ENCODE peak calls at places on chromosomes 12 and 14, in four cellular contexts. E is brain microvascular endothelial cell, O is RWPE1, V is suprapubic skin. F is an unnamed sample.

GRCh38 chr14:100104523-100105300 is 39.5 kb downstream of the EVL start:
- DNase-seq in O (no peak), V (peak; percentile 51), E (peak; percentile 60), F (no peak)

GRCh38 chr14:23242076-23242475 is 4.3 kb downstream of the RNF212B start:
- DNase-seq in V (no peak), O (no peak), E (no peak), F (no peak)

GRCh38 chr14:79294506-79294905 is 916.8 kb downstream of the DIO2 start:
- DNase-seq in V (no peak), E (no peak), O (no peak), F (no peak)

GRCh38 chr12:42236017-42236416 is 2.0 kb downstream of the YAF2 start:
- DNase-seq in V (no peak), O (no peak), E (no peak), F (no peak)

GRCh38 chr12:1103051-1103450 is 112.0 kb downstream of the ERC1 start:
- DNase-seq in O (no peak), V (no peak), E (no peak), F (no peak)

GRCh38 chr12:6250343-6250742 is 50.1 kb downstream of the CD9 start:
- DNase-seq in V (no peak), E (no peak), O (no peak), F (no peak)

GRCh38 chr14:95332641-95333040 is 12.9 kb upstream of the CLMN start:
- DNase-seq in V (no peak), E (no peak), O (no peak), F (no peak)

GRCh38 chr12:100539209-100539608 is 34.3 kb upstream of the GAS2L3 start:
- DNase-seq in E (peak; percentile 32), V (no peak), O (peak; percentile 13), F (no peak)

GRCh38 chr14:32078030-32078793 is 1.1 kb downstream of the ARHGAP5 start:
- DNase-seq in E (peak; percentile 13), V (no peak), O (peak; percentile 23), F (no peak)

GRCh38 chr12:66149702-66150398 is 19.3 kb upstream of the LLPH start:
- DNase-seq in E (no peak), V (no peak), O (no peak), F (no peak)

GRCh38 chr12:131370791-131371579 is 339.9 kb upstream of the SFSWAP start:
- DNase-seq in E (no peak), V (peak; percentile 53), O (no peak), F (peak; percentile 15)

GRCh38 chr14:79044894-79045624 is 874.9 kb downstream of the NRXN3 start:
- DNase-seq in E (peak; percentile 94), O (peak; percentile 91), V (no peak), F (no peak)

GRCh38 chr14:103561381-103562134 is 899 bp downstream of the BAG5 start:
- DNase-seq in V (peak; percentile 78), O (peak; percentile 67), E (peak; percentile 48), F (peak; percentile 26)

GRCh38 chr12:87756111-87756510 is 273.1 kb downstream of the C12orf50 start:
- DNase-seq in O (no peak), E (peak; percentile 95), V (no peak), F (no peak)

GRCh38 chr14:58665773-58666500 is 28.2 kb downstream of the DACT1 start:
- DNase-seq in E (no peak), V (no peak), O (no peak), F (no peak)

DNA sequence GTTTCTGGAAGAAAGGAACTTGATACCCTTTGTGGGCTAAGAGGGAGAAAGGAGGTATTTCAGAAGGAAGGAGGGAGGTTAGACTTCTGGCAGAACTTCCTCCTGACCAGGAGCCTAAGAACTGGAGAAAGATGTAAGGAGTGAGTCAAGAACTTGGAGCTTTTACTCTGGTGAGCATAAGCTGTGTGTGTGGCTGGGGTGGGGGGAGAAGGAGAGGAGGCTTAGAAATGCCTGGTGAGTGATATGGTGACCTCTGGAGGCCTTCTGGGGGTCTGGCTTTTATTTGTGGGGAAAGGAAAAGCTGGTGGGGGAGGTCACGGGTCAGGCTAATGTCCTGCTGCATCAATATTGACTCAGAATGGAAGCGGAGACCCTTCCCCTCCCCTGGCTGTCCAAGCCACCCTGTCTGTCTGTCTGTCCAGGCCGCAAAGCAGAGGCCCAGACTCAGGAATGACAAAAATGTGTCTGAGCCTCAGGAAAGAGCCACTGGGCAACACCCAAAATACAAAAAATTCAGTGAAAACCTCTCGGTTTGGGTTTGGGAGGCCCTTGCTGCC is 4.8 kb downstream of the LRP1 start:
- DNase-seq in O (no peak), V (no peak), E (peak; percentile 50), F (no peak)
- H3K27ac ChIP-seq in O (peak overlapping the region; percentile 53), V (peak overlapping the region; percentile 95), E (peak overlapping the region; percentile 56), F (no peak overlapping the region)

GRCh38 chr14:65334765-65335411 is 77.6 kb upstream of the FUT8 start:
- DNase-seq in E (no peak), V (no peak), O (no peak), F (no peak)
- H3K27ac ChIP-seq in E (no peak overlapping the region), V (peak overlapping the region; percentile 77), O (no peak overlapping the region), F (no peak overlapping the region)

GRCh38 chr14:90796319-90796718 is 19.9 kb downstream of the TTC7B start:
- DNase-seq in V (no peak), E (no peak), O (no peak), F (no peak)
- H3K27ac ChIP-seq in V (no peak overlapping the region), E (no peak overlapping the region), O (peak overlapping the region; percentile 45), F (no peak overlapping the region)

DNA sequence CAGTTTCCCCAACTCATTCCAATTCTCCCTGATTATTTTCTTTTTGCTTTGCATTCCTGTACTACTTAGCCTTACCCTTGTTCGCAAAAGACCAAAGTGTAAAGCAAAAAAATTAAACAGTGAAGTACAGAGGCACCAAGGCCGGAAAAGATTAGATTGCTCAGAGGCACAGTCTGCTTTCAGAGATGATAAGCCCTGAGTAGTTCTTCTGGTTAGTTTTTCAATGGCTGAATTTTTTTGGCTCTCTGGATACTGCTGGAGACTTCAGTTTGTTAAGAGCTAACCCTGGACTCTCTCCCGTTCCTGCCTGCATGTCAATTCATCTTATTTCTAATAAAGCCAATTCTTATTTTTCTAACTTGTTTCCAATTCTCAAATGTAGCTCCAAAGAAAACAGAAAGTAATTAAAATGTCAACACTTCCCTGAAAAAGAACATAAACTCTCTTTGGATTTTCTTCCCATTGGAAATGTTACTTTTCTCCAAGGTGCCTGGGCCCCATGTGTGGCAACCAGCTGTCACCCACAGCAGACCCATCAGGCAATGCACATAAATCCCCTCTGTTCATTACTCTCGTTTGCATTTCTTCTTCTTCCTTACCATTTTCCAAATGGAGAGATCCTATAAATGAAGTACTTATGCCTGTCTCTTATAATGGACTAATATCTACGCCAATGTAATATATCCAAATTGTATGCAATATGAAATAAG is 142.8 kb downstream of the BTG1 start:
- DNase-seq in E (no peak), O (no peak), V (no peak), F (no peak)
- H3K27ac ChIP-seq in E (no peak overlapping the region), O (no peak overlapping the region), V (no peak overlapping the region), F (peak overlapping the region; percentile 16)

GRCh38 chr12:19967001-19967400 is 401.3 kb upstream of the PDE3A start:
- DNase-seq in O (no peak), V (no peak), E (no peak), F (no peak)
- H3K27ac ChIP-seq in O (no peak overlapping the region), V (no peak overlapping the region), E (peak overlapping the region; percentile 58), F (no peak overlapping the region)

GRCh38 chr12:9334964-9335363 is 126.8 kb upstream of the PZP start:
- DNase-seq in E (no peak), V (no peak), O (no peak), F (no peak)

GRCh38 chr12:9331218-9331626 is 123.0 kb upstream of the PZP start:
- DNase-seq in V (no peak), O (peak; percentile 26), E (peak; percentile 53), F (peak; percentile 47)

GRCh38 chr12:9334026-9334692 is 126.0 kb upstream of the PZP start:
- DNase-seq in V (no peak), O (no peak), E (no peak), F (no peak)

GRCh38 chr12:9332564-9332963 is 124.4 kb upstream of the PZP start:
- DNase-seq in E (no peak), V (no peak), O (no peak), F (no peak)

DNA sequence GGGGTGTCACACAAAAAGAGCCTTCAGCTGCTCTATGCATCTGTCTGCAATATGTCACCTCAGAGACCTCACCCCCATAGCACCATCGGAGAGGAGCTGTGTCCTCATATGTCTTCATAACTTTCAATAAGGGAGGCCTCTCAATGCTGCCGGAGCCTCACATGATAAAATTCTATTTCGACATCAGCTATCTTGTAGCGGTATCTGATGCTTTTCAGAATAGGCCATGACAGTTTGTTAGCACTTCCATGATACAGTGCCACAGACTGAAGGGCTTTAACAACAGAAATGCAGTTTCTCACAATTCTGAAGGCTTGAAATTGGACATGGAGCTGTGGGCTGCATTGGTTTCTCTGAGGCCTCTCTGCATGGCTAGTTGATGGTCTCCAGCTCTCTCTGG is 124.9 kb upstream of the PZP start:
- DNase-seq in O (no peak), V (no peak), E (no peak), F (no peak)
- H3K27ac ChIP-seq in O (no peak overlapping the region), V (no peak overlapping the region), E (no peak overlapping the region), F (no peak overlapping the region)

GRCh38 chr14:91367173-91368171 is 50.1 kb downstream of the CCDC88C start:
- DNase-seq in E (peak; percentile 83), O (peak; percentile 83), V (no peak), F (peak; percentile 82)
- H3K27ac ChIP-seq in E (no peak overlapping the region), O (peak overlapping the region; percentile 88), V (peak overlapping the region; percentile 5), F (peak overlapping the region; percentile 40)

DNA sequence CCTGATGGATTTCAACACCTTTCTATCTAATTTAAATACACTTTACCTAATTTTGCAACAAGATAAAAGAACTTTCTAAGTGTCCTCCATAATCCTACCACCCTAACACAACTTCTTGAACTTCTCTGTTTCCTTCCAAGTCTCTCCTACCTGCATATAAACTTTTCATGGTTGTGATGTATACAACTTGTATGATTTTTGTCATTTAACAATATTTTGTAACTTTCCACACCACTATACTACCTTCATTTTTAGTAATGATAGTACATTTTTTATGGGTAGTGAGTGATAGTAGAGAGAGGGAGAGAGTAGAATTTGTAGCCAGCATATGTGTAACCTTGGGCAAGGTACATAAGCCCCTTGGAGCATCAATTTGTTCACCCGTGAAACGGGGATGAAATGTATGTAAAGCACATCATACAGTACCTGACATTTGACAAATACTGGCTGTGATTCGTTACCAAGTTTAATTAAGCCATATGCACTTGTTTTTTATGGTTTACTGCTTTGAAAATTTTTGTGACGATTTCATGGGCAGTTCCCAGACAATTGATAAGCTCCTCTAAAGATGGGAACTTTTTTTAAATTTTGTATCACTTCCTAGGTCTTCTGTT is 177.8 kb upstream of the SLC38A2 start:
- DNase-seq in O (no peak), E (no peak), V (no peak), F (no peak)
- H3K27ac ChIP-seq in O (peak overlapping the region; percentile 95), E (peak overlapping the region; percentile 95), V (no peak overlapping the region), F (no peak overlapping the region)

F was measured in CD8-positive, alpha-beta memory T cell.